ENCODE peak calls at places on chromosomes 12 and 14, in ten cellular contexts. L is lower lobe of right lung; C is thyroid gland; E is CD8-positive, alpha-beta memory T cell; Y is ascending aorta; A is SJSA1; N is upper lobe of left lung; W is A549; I is tibial artery; X is lung. D is an unnamed sample.

GRCh38 chr12:127519766-127520165 is 747.2 kb upstream of the TMEM132C start:
- DNase-seq in L (no peak), C (no peak), E (no peak), Y (no peak), A (no peak), N (no peak), W (no peak), I (no peak), X (no peak), D (no peak)

GRCh38 chr14:89736866-89737265 is 217.7 kb downstream of the EFCAB11 start:
- DNase-seq in L (no peak), C (no peak), E (no peak), Y (no peak), A (no peak), N (no peak), W (no peak), I (no peak), X (no peak), D (no peak)

GRCh38 chr12:39533951-39534350 is 85.7 kb downstream of the ABCD2 start:
- DNase-seq in L (no peak), C (no peak), E (no peak), Y (no peak), A (no peak), N (no peak), W (no peak), I (no peak), X (no peak), D (no peak)

GRCh38 chr14:54564071-54564798 is 2.7 kb upstream of the SAMD4A start:
- DNase-seq in L (no peak), C (no peak), E (peak), Y (no peak), A (peak), N (no peak), W (peak), I (no peak), X (no peak), D (no peak)

GRCh38 chr12:94109154-94109553 is 39.2 kb upstream of the PLXNC1 start:
- DNase-seq in L (no peak), C (no peak), E (no peak), Y (no peak), A (no peak), N (no peak), W (no peak), I (no peak), X (no peak), D (no peak)

GRCh38 chr12:93167841-93168492 is 209.8 kb upstream of the NUDT4 start:
- DNase-seq in L (no peak), C (no peak), E (no peak), Y (no peak), A (peak), N (peak), W (no peak), I (no peak), X (no peak), D (no peak)

GRCh38 chr12:117111386-117112267 is 12.4 kb upstream of the TESC start:
- DNase-seq in L (no peak), C (peak), E (no peak), Y (no peak), A (no peak), N (no peak), W (no peak), I (no peak), X (no peak), D (no peak)

GRCh38 chr12:125988545-125988944 is 923.3 kb downstream of the AACS start:
- DNase-seq in L (no peak), C (no peak), E (no peak), Y (no peak), A (no peak), N (no peak), W (no peak), I (no peak), X (no peak), D (no peak)

GRCh38 chr14:50038398-50039119 is 77.8 kb downstream of the VCPKMT start:
- DNase-seq in L (no peak), C (no peak), E (no peak), Y (no peak), A (peak), N (peak), W (peak), I (peak), X (peak), D (no peak)

GRCh38 chr12:78171082-78171481 is 340.4 kb downstream of the NAV3 start:
- DNase-seq in L (no peak), C (no peak), E (no peak), Y (no peak), A (no peak), N (no peak), W (no peak), I (no peak), X (no peak), D (no peak)

GRCh38 chr12:11991604-11992003 is 79.1 kb upstream of the BCL2L14 start:
- DNase-seq in L (no peak), C (no peak), E (no peak), Y (no peak), A (peak), N (no peak), W (no peak), I (no peak), X (no peak), D (no peak)

GRCh38 chr12:108782971-108783370 is 51.7 kb upstream of the CORO1C start:
- DNase-seq in L (no peak), C (no peak), E (no peak), Y (no peak), A (no peak), N (no peak), W (no peak), I (no peak), X (no peak), D (no peak)

GRCh38 chr12:19462441-19462840 is 23.1 kb downstream of the AEBP2 start:
- DNase-seq in L (no peak), C (no peak), E (no peak), Y (no peak), A (no peak), N (no peak), W (no peak), I (no peak), X (no peak), D (no peak)

GRCh38 chr14:33943484-33943883 is 7.4 kb downstream of the EGLN3 start:
- DNase-seq in L (no peak), C (no peak), E (no peak), Y (no peak), A (no peak), N (no peak), W (no peak), I (no peak), X (no peak), D (no peak)

GRCh38 chr14:89085154-89086059 is 261.0 kb downstream of the TTC8 start:
- DNase-seq in L (no peak), C (peak), E (no peak), Y (no peak), A (no peak), N (no peak), W (no peak), I (no peak), X (no peak), D (no peak)

GRCh38 chr14:49173765-49174373 is 412.3 kb downstream of the RPS29 start:
- DNase-seq in L (no peak), C (peak), E (no peak), Y (no peak), A (peak), N (peak), W (peak), I (no peak), X (peak), D (no peak)

GRCh38 chr14:103519837-103520212 is 2.8 kb downstream of the CKB start:
- DNase-seq in L (peak), C (peak), E (no peak), Y (no peak), A (no peak), N (no peak), W (no peak), I (no peak), X (no peak), D (peak)

DNA sequence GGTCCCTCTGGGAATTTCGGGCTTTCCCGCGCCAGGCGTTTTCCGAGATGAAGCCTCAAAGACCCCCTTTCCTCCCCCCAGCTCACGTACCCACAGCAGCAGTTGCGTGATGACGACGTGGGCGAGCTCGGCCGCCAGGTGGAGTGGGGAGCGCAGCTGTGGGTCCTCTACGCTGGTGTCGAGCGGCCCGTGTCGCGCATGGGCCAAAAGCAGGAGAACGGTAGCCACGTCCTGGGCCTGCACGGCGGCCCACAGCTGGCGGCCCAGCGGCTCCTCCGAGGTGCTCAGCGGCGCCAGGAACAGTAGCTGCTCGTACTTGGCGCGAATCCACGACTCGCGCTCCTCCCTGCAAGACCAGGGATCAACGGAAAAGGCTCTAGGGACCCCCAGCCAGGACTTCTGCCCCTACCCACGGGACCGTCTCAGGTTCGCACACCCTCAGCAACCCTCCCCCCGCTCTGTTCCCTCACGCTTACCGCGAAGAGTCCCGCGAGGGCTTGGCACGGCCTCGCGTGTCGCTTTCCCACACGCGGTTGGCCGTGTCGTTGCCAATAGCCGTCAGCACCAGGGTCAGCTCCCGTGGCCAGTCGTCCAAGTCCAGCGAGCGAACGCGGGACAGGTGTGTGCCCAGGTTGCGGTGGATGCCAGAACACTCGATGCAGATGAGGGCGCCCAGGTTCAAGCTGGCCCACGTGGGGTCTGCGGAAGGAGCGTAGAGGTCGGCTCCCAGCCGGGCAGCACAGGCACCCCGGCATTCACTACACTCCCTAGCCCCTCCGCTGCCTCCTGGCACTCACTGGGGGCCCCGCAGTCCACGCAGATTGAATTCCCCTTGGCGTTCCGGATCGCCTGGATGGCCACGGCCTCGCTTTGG is 11.4 kb downstream of the AGAP2 start:
- DNase-seq in L (peak), C (peak), E (no peak), Y (no peak), A (peak), N (no peak), W (no peak), I (no peak), X (no peak), D (no peak)
- H3K4me3 ChIP-seq in L (peak), C (no peak), E (no peak), Y (peak), A (peak), N (peak), W (peak), I (peak), X (peak), D (peak)

GRCh38 chr14:95901014-95901413 is 24.4 kb downstream of the TUNAR start:
- DNase-seq in L (no peak), C (no peak), E (no peak), Y (no peak), A (no peak), N (peak), W (no peak), I (no peak), X (no peak), D (no peak)

GRCh38 chr14:95895720-95896119 is 19.1 kb downstream of the TUNAR start:
- DNase-seq in L (no peak), C (peak), E (no peak), Y (no peak), A (no peak), N (no peak), W (peak), I (no peak), X (no peak), D (no peak)

GRCh38 chr14:95892142-95892541 is 15.5 kb downstream of the TUNAR start:
- DNase-seq in L (no peak), C (no peak), E (no peak), Y (no peak), A (no peak), N (no peak), W (no peak), I (no peak), X (no peak), D (no peak)

GRCh38 chr14:95897280-95897679 is 20.6 kb downstream of the TUNAR start:
- DNase-seq in L (no peak), C (no peak), E (no peak), Y (no peak), A (no peak), N (no peak), W (no peak), I (no peak), X (no peak), D (no peak)

GRCh38 chr14:95896628-95897027 is 20.0 kb downstream of the TUNAR start:
- DNase-seq in L (no peak), C (no peak), E (no peak), Y (no peak), A (no peak), N (no peak), W (no peak), I (no peak), X (no peak), D (no peak)
- H3K27ac ChIP-seq in L (no peak), C (no peak), E (no peak), Y (no peak), A (no peak), N (no peak), W (no peak), I (no peak), X (no peak), D (no peak)

GRCh38 chr12:113184900-113185179 is 438 bp downstream of the DDX54 start:
- DNase-seq in L (peak), C (peak), E (peak), Y (peak), A (peak), N (peak), W (peak), I (peak), X (peak), D (peak)

GRCh38 chr12:113186033-113186365 is 478 bp downstream of the RITA1 start:
- DNase-seq in L (no peak), C (no peak), E (no peak), Y (no peak), A (no peak), N (no peak), W (no peak), I (no peak), X (no peak), D (no peak)

GRCh38 chr12:113185180-113186032 is at the start of the genes DDX54 and RITA1:
- DNase-seq in L (peak), C (peak), E (peak), Y (no peak), A (peak), N (peak), W (peak), I (peak), X (peak), D (peak)

GRCh38 chr12:113187588-113187987 is 2.1 kb downstream of the RITA1 start:
- DNase-seq in L (no peak), C (no peak), E (no peak), Y (no peak), A (peak), N (no peak), W (no peak), I (no peak), X (no peak), D (no peak)

DNA sequence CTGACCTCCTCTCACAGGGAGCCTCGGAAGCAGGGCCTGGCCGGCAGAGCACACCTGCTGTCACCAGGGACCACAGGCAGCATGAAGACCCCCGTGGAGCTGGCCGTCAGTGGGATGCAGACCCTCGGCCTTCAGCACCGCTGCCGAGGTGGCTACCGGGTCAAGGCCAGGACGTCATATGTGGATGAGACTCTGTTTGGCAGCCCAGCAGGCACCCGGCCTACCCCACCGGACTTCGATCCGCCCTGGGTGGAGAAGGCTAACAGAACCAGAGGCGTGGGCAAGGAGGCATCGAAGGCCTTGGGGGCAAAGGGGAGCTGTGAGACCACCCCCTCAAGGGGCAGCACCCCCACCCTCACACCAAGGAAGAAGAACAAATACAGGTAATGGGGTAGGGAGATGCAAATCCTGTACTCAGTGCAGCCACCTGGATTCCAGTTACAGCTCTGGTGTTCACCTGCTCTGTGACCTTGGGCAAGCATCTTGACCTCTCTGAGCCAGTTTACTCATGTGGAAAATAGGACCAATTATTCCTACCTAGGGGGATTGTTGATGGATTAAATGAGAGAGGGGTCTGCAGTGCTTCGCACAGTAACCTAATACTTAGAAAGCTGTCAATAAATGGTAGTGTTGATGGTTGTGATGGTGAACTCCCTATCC is 1.3 kb downstream of the RITA1 start:
- DNase-seq in L (no peak), C (no peak), E (no peak), Y (no peak), A (no peak), N (no peak), W (no peak), I (no peak), X (no peak), D (no peak)
- H3K4me3 ChIP-seq in L (peak), C (no peak), E (peak), Y (peak), A (peak), N (peak), W (peak), I (peak), X (no peak), D (no peak)

GRCh38 chr14:96178674-96179321 is 25.8 kb upstream of the BDKRB2 start:
- DNase-seq in L (no peak), C (no peak), E (no peak), Y (no peak), A (no peak), N (no peak), W (no peak), I (no peak), X (no peak), D (no peak)
- H3K27ac ChIP-seq in L (no peak), C (no peak), E (no peak), Y (no peak), A (no peak), N (no peak), W (no peak), I (no peak), X (no peak), D (no peak)

GRCh38 chr14:63203015-63203414 is 1.2 kb upstream of the RHOJ start:
- DNase-seq in L (no peak), C (no peak), E (no peak), Y (no peak), A (no peak), N (no peak), W (no peak), I (no peak), X (no peak), D (no peak)

GRCh38 chr14:63205850-63206249 is 1.6 kb downstream of the RHOJ start:
- DNase-seq in L (no peak), C (no peak), E (no peak), Y (no peak), A (no peak), N (no peak), W (no peak), I (no peak), X (no peak), D (no peak)

GRCh38 chr14:63204407-63205280 is at the start of gene RHOJ:
- DNase-seq in L (no peak), C (no peak), E (no peak), Y (no peak), A (no peak), N (no peak), W (no peak), I (peak), X (no peak), D (no peak)

GRCh38 chr14:63203618-63204406 is 431 bp upstream of the RHOJ start:
- DNase-seq in L (peak), C (peak), E (no peak), Y (peak), A (peak), N (peak), W (no peak), I (peak), X (peak), D (no peak)

DNA sequence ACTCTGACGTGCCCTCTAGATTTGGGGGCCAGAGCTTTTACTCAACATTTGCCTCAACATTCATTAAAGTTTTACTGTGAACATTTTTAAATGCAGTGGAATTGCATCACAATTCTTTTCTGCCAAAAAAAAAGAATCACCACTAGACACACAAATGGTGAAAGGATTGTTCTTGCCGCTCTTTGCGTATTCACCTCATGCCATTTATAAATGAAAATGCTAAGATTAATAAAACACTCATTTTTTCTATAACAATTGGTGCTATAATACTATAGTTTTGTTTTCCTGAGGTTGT is 985 bp downstream of the RHOJ start:
- DNase-seq in L (no peak), C (no peak), E (no peak), Y (no peak), A (no peak), N (no peak), W (no peak), I (no peak), X (no peak), D (no peak)
- H3K4me3 ChIP-seq in L (peak), C (no peak), E (no peak), Y (peak), A (peak), N (peak), W (no peak), I (peak), X (peak), D (no peak)

GRCh38 chr14:105527381-105528196 is 1.2 kb downstream of the TMEM121 start:
- DNase-seq in L (no peak), C (peak), E (no peak), Y (no peak), A (no peak), N (no peak), W (no peak), I (no peak), X (no peak), D (peak)

GRCh38 chr14:105526781-105527380 is 498 bp downstream of the TMEM121 start:
- DNase-seq in L (no peak), C (peak), E (no peak), Y (no peak), A (no peak), N (no peak), W (no peak), I (no peak), X (no peak), D (peak)

GRCh38 chr14:105528197-105528858 is 1.9 kb downstream of the TMEM121 start:
- DNase-seq in L (peak), C (peak), E (peak), Y (no peak), A (peak), N (peak), W (peak), I (peak), X (peak), D (peak)

GRCh38 chr14:105525861-105526780 is at the start of gene TMEM121:
- DNase-seq in L (no peak), C (peak), E (peak), Y (no peak), A (no peak), N (no peak), W (peak), I (no peak), X (no peak), D (peak)

GRCh38 chr14:105525326-105525725 is 1.1 kb upstream of the TMEM121 start:
- DNase-seq in L (no peak), C (no peak), E (no peak), Y (no peak), A (no peak), N (no peak), W (no peak), I (no peak), X (no peak), D (peak)
- H3K27ac ChIP-seq in L (no peak), C (no peak), E (no peak), Y (peak), A (no peak), N (no peak), W (no peak), I (no peak), X (no peak), D (no peak)

GRCh38 chr14:104723651-104724406 is at the start of gene ADSS1:
- DNase-seq in L (peak), C (peak), E (peak), Y (no peak), A (peak), N (peak), W (peak), I (peak), X (peak), D (no peak)

GRCh38 chr14:104724407-104724980 is 465 bp downstream of the ADSS1 start:
- DNase-seq in L (peak), C (peak), E (no peak), Y (no peak), A (no peak), N (no peak), W (peak), I (peak), X (peak), D (no peak)

GRCh38 chr14:104721704-104722431 is 2.2 kb upstream of the ADSS1 start:
- DNase-seq in L (no peak), C (no peak), E (no peak), Y (peak), A (no peak), N (no peak), W (no peak), I (peak), X (no peak), D (no peak)

GRCh38 chr14:104724981-104725771 is 1.1 kb downstream of the ADSS1 start:
- DNase-seq in L (no peak), C (peak), E (no peak), Y (no peak), A (no peak), N (no peak), W (peak), I (peak), X (no peak), D (no peak)

GRCh38 chr14:104722938-104723650 is 935 bp upstream of the ADSS1 start:
- DNase-seq in L (no peak), C (no peak), E (no peak), Y (no peak), A (no peak), N (no peak), W (peak), I (no peak), X (no peak), D (no peak)
- H3K4me3 ChIP-seq in L (peak), C (no peak), E (no peak), Y (peak), A (peak), N (peak), W (no peak), I (peak), X (no peak), D (peak)